ENCODE peak calls at places on chromosomes 2 and 18, in seven cellular contexts. M, A, L, F, S, B and H are unnamed samples.

GRCh38 chr18:13409997-13410396 is 191.4 kb downstream of the LDLRAD4 start:
- DNase-seq in M (no peak), A (no peak), L (no peak), F (no peak), S (no peak), B (no peak), H (no peak)

GRCh38 chr18:41529093-41529492 is 425.9 kb upstream of the PIK3C3 start:
- DNase-seq in M (no peak), A (no peak), L (no peak), F (no peak), S (no peak), B (no peak), H (no peak)

GRCh38 chr2:19244460-19245363 is 113.7 kb downstream of the OSR1 start:
- DNase-seq in M (no peak), A (no peak), L (no peak), F (no peak), S (no peak), B (no peak), H (no peak)

GRCh38 chr18:61972389-61973264 is 79.8 kb upstream of the RNF152 start:
- DNase-seq in M (no peak), A (no peak), L (no peak), F (no peak), S (no peak), B (no peak), H (no peak)

GRCh38 chr2:62410015-62410453 is 96.0 kb downstream of the TMEM17 start:
- DNase-seq in M (no peak), A (peak), L (no peak), F (no peak), S (no peak), B (peak), H (no peak)

GRCh38 chr2:32277674-32278475 is at the start of gene YIPF4:
- DNase-seq in M (peak), A (peak), L (peak), F (peak), S (peak), B (peak), H (peak)

GRCh38 chr2:9832586-9832985 is 10.7 kb upstream of the TAF1B start:
- DNase-seq in M (no peak), A (no peak), L (no peak), F (no peak), S (no peak), B (no peak), H (no peak)

GRCh38 chr2:118059919-118060478 is 28.3 kb upstream of the INSIG2 start:
- DNase-seq in M (no peak), A (no peak), L (no peak), F (peak), S (peak), B (peak), H (no peak)

GRCh38 chr2:32565902-32566301 is 61.9 kb upstream of the TTC27 start:
- DNase-seq in M (no peak), A (no peak), L (no peak), F (no peak), S (no peak), B (no peak), H (no peak)

GRCh38 chr2:201866643-201867310 is 60.4 kb downstream of the CDK15 start:
- DNase-seq in M (no peak), A (no peak), L (no peak), F (no peak), S (no peak), B (no peak), H (no peak)